ENCODE peak calls at places on chromosomes 12 and 14, in seven cellular contexts. V is AG04450; U is fibroblast of lung; R is CD8-positive, alpha-beta T cell; D is left ventricle myocardium inferior; O is astrocyte; G is sigmoid colon. Y is an unnamed sample.

GRCh38 chr12:67709367-67709954 is 60.9 kb downstream of the DYRK2 start:
- DNase-seq in V (no peak), U (no peak), R (no peak), D (no peak), O (no peak), G (no peak), Y (no peak)

GRCh38 chr14:63952053-63952932 is 99.5 kb downstream of the SYNE2 start:
- DNase-seq in V (no peak), U (peak; percentile 12), R (no peak), D (peak; percentile 22), O (peak; percentile 7), G (no peak), Y (no peak)

GRCh38 chr12:104505095-104505819 is 48.5 kb downstream of the CHST11 start:
- DNase-seq in V (no peak), U (peak; percentile 40), R (no peak), D (no peak), O (no peak), G (no peak), Y (no peak)

GRCh38 chr12:67618303-67618702 is 30.2 kb upstream of the DYRK2 start:
- DNase-seq in V (no peak), U (no peak), R (no peak), D (no peak), O (no peak), G (no peak), Y (no peak)

GRCh38 chr12:25994252-25994651 is 35.8 kb downstream of the RASSF8 start:
- DNase-seq in V (peak; percentile 86), U (peak; percentile 99), R (no peak), D (no peak), O (peak; percentile 99), G (no peak), Y (no peak)

GRCh38 chr12:91620949-91621348 is 438.3 kb upstream of the DCN start:
- DNase-seq in V (peak; percentile 2), U (peak; percentile 12), R (no peak), D (no peak), O (no peak), G (no peak), Y (no peak)

GRCh38 chr12:24109381-24110039 is 160.0 kb upstream of the SOX5 start:
- DNase-seq in V (no peak), U (peak; percentile 21), R (no peak), D (no peak), O (peak; percentile 16), G (no peak), Y (peak; percentile 40)

GRCh38 chr14:55188686-55189295 is 2.6 kb downstream of the DLGAP5 start:
- DNase-seq in V (no peak), U (peak; percentile 33), R (no peak), D (no peak), O (peak; percentile 33), G (no peak), Y (no peak)

GRCh38 chr14:104979758-104980591 is 1.8 kb upstream of the AHNAK2 start:
- DNase-seq in V (no peak), U (peak; percentile 67), R (no peak), D (peak; percentile 69), O (peak; percentile 49), G (peak; percentile 86), Y (peak; percentile 65)

DNA sequence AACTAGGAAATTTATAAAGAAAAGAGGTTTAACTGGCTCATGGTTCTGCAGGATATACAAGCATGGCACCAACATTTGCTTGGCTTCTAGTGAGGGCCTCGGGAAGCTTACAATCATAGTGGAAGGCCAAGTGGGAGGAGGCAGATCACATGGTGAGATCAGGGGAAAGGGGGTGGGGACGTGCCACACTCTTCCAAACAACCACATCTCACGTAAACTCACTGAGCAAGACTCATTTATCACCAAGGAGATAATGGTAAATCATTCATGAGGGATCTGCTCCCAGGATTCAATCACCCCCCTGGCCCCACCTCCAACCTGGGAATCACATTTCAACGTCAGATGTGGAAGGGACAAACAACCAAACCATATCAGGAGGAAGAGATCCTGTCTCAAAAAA is 35.8 kb downstream of the NUMB start:
- DNase-seq in V (no peak), U (no peak), R (no peak), D (no peak), O (no peak), G (no peak), Y (no peak)
- H3K4me3 ChIP-seq in V (no peak overlapping the region), U (no peak overlapping the region), R (no peak overlapping the region), D (no peak overlapping the region), O (no peak overlapping the region), G (no peak overlapping the region), Y (no peak overlapping the region)

DNA sequence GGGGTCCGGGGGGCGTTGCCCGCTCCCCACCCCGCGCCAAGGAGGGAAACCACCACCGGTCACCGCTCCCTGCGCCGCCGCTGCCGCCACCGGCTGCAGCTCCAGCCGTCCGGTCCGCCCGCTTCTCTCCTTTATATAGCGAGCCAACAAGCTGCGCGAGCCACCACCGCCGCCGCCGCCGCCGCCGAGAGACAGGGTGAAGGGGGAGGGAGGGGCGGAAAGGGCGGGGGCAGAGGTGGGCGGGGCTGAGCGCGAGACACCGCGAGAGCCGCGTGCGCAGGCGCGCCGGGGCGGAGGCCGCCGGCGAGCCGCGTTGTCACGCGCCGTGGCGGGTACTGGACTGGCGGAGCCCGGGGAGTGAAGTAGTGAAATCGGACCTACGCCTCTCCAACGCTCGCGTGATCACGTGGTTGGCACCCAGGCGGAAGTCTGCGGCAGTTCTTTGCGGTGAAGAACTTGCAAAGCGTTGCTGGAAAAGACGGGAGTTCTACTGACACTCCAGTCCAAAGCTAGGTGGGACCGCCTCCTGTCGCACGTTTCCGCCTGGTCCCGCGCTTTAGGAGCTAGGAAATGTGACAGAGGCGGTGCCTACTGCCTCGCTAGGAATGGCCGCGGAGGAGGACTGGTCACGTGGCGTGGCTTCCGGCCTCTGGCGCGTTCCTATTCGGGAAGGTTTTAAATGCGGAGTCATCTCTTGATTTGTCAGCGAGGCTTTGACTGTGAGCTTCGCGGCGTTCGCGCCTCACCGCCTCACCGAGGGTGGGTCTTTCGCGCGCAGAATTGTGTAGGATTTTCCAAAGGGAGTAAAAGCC is at the start of gene GTF2A1:
- DNase-seq in V (peak; percentile 90), U (peak; percentile 95), R (peak; percentile 96), D (peak; percentile 95), O (peak; percentile 92), G (peak; percentile 98), Y (peak; percentile 96)
- TF ChIP-seq CTCF in V (no peak), U (no peak), R (no peak), D (no peak), O (no peak), G (no peak), Y (no peak)

GRCh38 chr12:53461059-53461458 is 9.2 kb downstream of the PCBP2 start:
- DNase-seq in V (no peak), U (no peak), R (no peak), D (peak; percentile 43), O (no peak), G (no peak), Y (no peak)
- H3K4me3 ChIP-seq in V (no peak overlapping the region), U (no peak overlapping the region), R (no peak overlapping the region), D (peak overlapping the region; percentile 34), O (no peak overlapping the region), G (no peak overlapping the region), Y (no peak overlapping the region)

DNA sequence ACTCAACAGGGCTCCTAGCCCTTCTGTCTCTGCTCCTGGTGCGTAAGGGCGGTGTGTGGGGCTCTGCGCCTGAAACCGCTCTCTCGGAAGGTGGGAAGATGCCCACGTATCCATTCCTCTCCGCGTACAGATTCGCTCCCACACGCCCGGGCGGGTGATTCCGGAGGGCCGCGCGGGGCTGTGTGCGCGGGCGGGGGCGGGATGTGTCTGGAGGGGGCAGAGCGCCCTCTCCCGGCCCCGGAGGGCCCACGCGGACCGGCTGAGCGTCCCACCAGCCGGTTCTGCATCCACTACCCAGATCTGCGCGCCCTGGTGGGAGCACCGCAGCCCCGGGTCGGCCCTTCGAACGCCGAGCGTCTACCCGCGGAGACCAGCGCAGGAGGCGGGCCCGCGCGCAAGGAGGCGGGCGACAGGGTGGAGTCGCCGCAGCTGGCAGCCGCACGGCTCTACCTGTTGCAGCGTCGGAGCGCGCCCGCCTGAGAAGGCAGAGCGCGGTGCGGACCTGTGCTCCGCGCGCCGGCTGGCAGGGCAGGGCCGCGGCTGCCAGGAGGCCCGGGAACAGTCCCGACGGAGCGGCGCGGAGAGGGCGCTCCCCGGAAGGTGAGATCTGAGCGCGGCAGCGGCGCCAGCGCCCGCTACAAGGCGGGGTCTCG is 1.4 kb upstream of the KCNK13 start:
- DNase-seq in V (no peak), U (peak; percentile 63), R (no peak), D (peak; percentile 42), O (peak; percentile 40), G (no peak), Y (peak; percentile 75)
- TF ChIP-seq CTCF in V (peak; percentile 53), U (peak; percentile 37), R (peak; percentile 20), D (peak; percentile 65), O (no peak), G (no peak), Y (no peak)

DNA sequence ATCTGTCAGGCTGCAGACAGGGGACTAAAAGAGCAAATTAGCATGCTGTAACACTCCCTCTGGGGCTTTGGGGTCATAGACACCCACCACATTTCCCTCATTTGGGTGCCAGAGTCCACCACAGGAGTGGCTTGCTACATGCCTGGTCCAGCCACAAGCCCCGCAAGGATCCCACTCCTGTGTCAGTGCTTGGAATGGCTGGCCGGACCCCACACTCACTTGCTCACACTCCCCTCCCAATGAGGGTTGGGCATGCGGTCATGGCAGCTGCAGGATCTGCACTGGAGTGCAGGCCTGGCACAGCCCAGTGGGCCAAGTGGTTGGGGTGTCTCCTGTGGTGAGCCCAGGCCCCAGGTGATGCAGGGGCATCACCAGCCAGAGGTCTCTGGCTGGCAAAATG is 59.9 kb downstream of the TSPAN19 start:
- DNase-seq in V (no peak), U (no peak), R (no peak), D (no peak), O (no peak), G (no peak), Y (no peak)
- H3K4me3 ChIP-seq in V (no peak overlapping the region), U (no peak overlapping the region), R (no peak overlapping the region), D (no peak overlapping the region), O (no peak overlapping the region), G (no peak overlapping the region), Y (no peak overlapping the region)